ENCODE peak calls at places on chromosomes 11 and 22, in six cellular contexts. M, Q, W, U, P and N are unnamed samples.

GRCh38 chr11:76860539-76861475 is at the start of gene ACER3:
- DNase-seq in M (peak; percentile 98), W (peak; percentile 69), Q (peak; percentile 72), P (peak; percentile 97), U (peak; percentile 95), N (no peak)

GRCh38 chr11:29773656-29774264 is 243.1 kb downstream of the KCNA4 start:
- DNase-seq in W (no peak), Q (no peak), U (no peak), M (no peak), P (no peak), N (no peak)

GRCh38 chr22:44199866-44200265 is 19.1 kb downstream of the PARVG start:
- DNase-seq in U (no peak), M (no peak), Q (no peak), P (no peak), W (no peak), N (no peak)

GRCh38 chr11:133926466-133927246 is 30.1 kb downstream of the IGSF9B start:
- DNase-seq in P (no peak), Q (no peak), M (no peak), U (no peak), W (no peak), N (no peak)

GRCh38 chr11:17277024-17277584 is 565 bp downstream of the NUCB2 start:
- DNase-seq in U (no peak), Q (no peak), M (peak; percentile 48), W (peak; percentile 17), P (no peak), N (no peak)

GRCh38 chr22:27181537-27181936 is 524.1 kb downstream of the MIAT start:
- DNase-seq in Q (no peak), W (no peak), M (no peak), P (no peak), U (no peak), N (no peak)

GRCh38 chr22:44313385-44314006 is 745 bp upstream of the SHISAL1 start:
- DNase-seq in P (no peak), W (no peak), M (no peak), Q (no peak), U (no peak), N (no peak)

GRCh38 chr22:42549329-42550060 is 4.3 kb upstream of the SERHL2 start:
- DNase-seq in M (no peak), U (no peak), Q (no peak), W (no peak), P (no peak), N (no peak)

GRCh38 chr11:128297111-128297651 is 290.2 kb downstream of the ETS1 start:
- DNase-seq in Q (no peak), U (no peak), P (no peak), W (no peak), M (no peak), N (no peak)

GRCh38 chr11:79708319-79708928 is 267.6 kb upstream of the TENM4 start:
- DNase-seq in P (peak; percentile 36), Q (no peak), W (peak; percentile 52), M (peak; percentile 72), U (no peak), N (peak; percentile 4)

GRCh38 chr11:403761-404431 is 9.9 kb downstream of the PKP3 start:
- DNase-seq in W (no peak), U (peak; percentile 52), M (no peak), P (no peak), Q (no peak), N (no peak)

GRCh38 chr11:100709233-100709999 is 22.3 kb downstream of the ARHGAP42 start:
- DNase-seq in Q (no peak), U (no peak), M (peak; percentile 65), P (no peak), W (peak; percentile 64), N (peak; percentile 12)

GRCh38 chr11:44241851-44242250 is 68.1 kb downstream of the ALX4 start:
- DNase-seq in Q (no peak), U (peak; percentile 88), M (no peak), W (no peak), P (no peak), N (no peak)

GRCh38 chr22:50691521-50691920 is 18.9 kb downstream of the SHANK3 start:
- DNase-seq in P (peak; percentile 46), M (peak; percentile 62), Q (no peak), W (peak; percentile 40), U (no peak), N (no peak)

GRCh38 chr11:46361283-46362145 is 14.3 kb downstream of the DGKZ start:
- DNase-seq in P (peak; percentile 63), M (no peak), Q (peak; percentile 55), W (peak; percentile 69), U (peak; percentile 92), N (no peak)

GRCh38 chr11:60169264-60169915 is 13.5 kb downstream of the MS4A6A start:
- DNase-seq in U (no peak), P (no peak), Q (no peak), W (peak; percentile 2), M (peak; percentile 100), N (no peak)

GRCh38 chr11:84714316-84714780 is 912.8 kb downstream of the DLG2 start:
- DNase-seq in P (peak; percentile 38), M (peak; percentile 83), W (peak; percentile 67), Q (no peak), U (peak; percentile 59), N (no peak)

GRCh38 chr11:61890536-61891330 is 612 bp downstream of the FADS3 start:
- DNase-seq in U (peak; percentile 88), M (peak; percentile 76), W (peak; percentile 57), Q (peak; percentile 7), P (peak; percentile 59), N (peak; percentile 26)

GRCh38 chr11:90558328-90558865 is 335.5 kb upstream of the CHORDC1 start:
- DNase-seq in P (no peak), M (no peak), Q (no peak), U (peak; percentile 39), W (no peak), N (no peak)

GRCh38 chr11:28123151-28123571 is 15.0 kb downstream of the METTL15 start:
- DNase-seq in Q (no peak), P (no peak), W (no peak), U (no peak), M (peak; percentile 58), N (no peak)

GRCh38 chr22:50318698-50319411 is 8.0 kb downstream of the DENND6B start:
- DNase-seq in Q (no peak), U (no peak), P (peak; percentile 22), M (no peak), W (no peak), N (no peak)

GRCh38 chr11:11814614-11815452 is 26.9 kb upstream of the USP47 start:
- DNase-seq in M (no peak), U (no peak), P (no peak), W (no peak), Q (no peak), N (no peak)

GRCh38 chr11:118928108-118928869 is 2.6 kb upstream of the BCL9L start:
- DNase-seq in Q (peak; percentile 87), U (peak; percentile 96), M (peak; percentile 98), P (peak; percentile 89), W (peak; percentile 86), N (no peak)

GRCh38 chr22:33922268-33922667 is 2.0 kb upstream of the LARGE1 start:
- DNase-seq in U (peak; percentile 60), M (no peak), Q (no peak), P (peak; percentile 7), W (peak; percentile 21), N (no peak)

GRCh38 chr11:111359223-111360149 is 19.6 kb downstream of the POU2AF1 start:
- DNase-seq in U (no peak), Q (no peak), W (no peak), M (no peak), P (no peak), N (no peak)

GRCh38 chr22:27993201-27993635 is 74.2 kb upstream of the PITPNB start:
- DNase-seq in W (no peak), P (no peak), U (no peak), M (no peak), Q (no peak), N (no peak)

GRCh38 chr11:64935634-64936081 is at the start of gene GPHA2:
- DNase-seq in Q (no peak), P (no peak), U (no peak), M (peak; percentile 15), W (no peak), N (no peak)

GRCh38 chr11:96188625-96189006 is 154.4 kb downstream of the MAML2 start:
- DNase-seq in M (no peak), U (no peak), P (no peak), Q (no peak), W (peak; percentile 24), N (no peak)

GRCh38 chr11:47451990-47452389 is 3.1 kb upstream of the RAPSN start:
- DNase-seq in M (no peak), U (no peak), W (no peak), Q (no peak), P (no peak), N (no peak)
- TF ChIP-seq CTCF in M (no peak), U (no peak), W (no peak), Q (no peak), P (no peak), N (no peak)

GRCh38 chr22:17777005-17777716 is 2.9 kb upstream of the BID start:
- DNase-seq in M (no peak), Q (peak; percentile 62), P (no peak), W (no peak), U (peak; percentile 66), N (no peak)
- H3K4me3 ChIP-seq in M (no peak overlapping the region), Q (peak overlapping the region; percentile 100), P (no peak overlapping the region), W (no peak overlapping the region), U (peak overlapping the region; percentile 46), N (no peak overlapping the region)

GRCh38 chr11:126879516-126879915 is 121.1 kb downstream of the KIRREL3 start:
- DNase-seq in Q (no peak), M (no peak), P (no peak), W (no peak), U (no peak), N (no peak)

GRCh38 chr11:126874276-126874675 is 126.3 kb downstream of the KIRREL3 start:
- DNase-seq in U (no peak), Q (no peak), W (no peak), M (no peak), P (no peak), N (no peak)

GRCh38 chr11:126871792-126872191 is 128.8 kb downstream of the KIRREL3 start:
- DNase-seq in P (no peak), U (no peak), W (no peak), Q (no peak), M (no peak), N (no peak)

GRCh38 chr11:126878892-126879291 is 121.7 kb downstream of the KIRREL3 start:
- DNase-seq in M (no peak), U (no peak), Q (no peak), P (no peak), W (no peak), N (no peak)

GRCh38 chr11:126874831-126875230 is 125.7 kb downstream of the KIRREL3 start:
- DNase-seq in W (no peak), P (no peak), M (no peak), U (no peak), Q (no peak), N (no peak)
- TF ChIP-seq CTCF in W (peak; percentile 53), P (peak; percentile 32), M (no peak), U (no peak), Q (no peak), N (no peak)

GRCh38 chr11:3380706-3381570 is 2.0 kb upstream of the ZNF195 start:
- DNase-seq in W (peak; percentile 55), M (no peak), U (no peak), P (peak; percentile 47), Q (no peak), N (no peak)

GRCh38 chr11:3378426-3379423 is at the start of gene ZNF195:
- DNase-seq in M (peak; percentile 96), U (peak; percentile 99), Q (peak; percentile 95), W (peak; percentile 98), P (peak; percentile 95), N (peak; percentile 50)

GRCh38 chr11:3382613-3383275 is 3.8 kb upstream of the ZNF195 start:
- DNase-seq in Q (no peak), M (no peak), U (no peak), W (no peak), P (no peak), N (no peak)

GRCh38 chr11:3381794-3382193 is 2.8 kb upstream of the ZNF195 start:
- DNase-seq in M (no peak), W (no peak), P (no peak), Q (no peak), U (no peak), N (no peak)
- H3K4me3 ChIP-seq in M (no peak overlapping the region), W (no peak overlapping the region), P (peak overlapping the region; percentile 46), Q (no peak overlapping the region), U (no peak overlapping the region), N (no peak overlapping the region)